ENCODE peak calls at places on chromosomes 6 and 20, in eight cellular contexts. V is GM23248; P is CD8-positive, alpha-beta T cell; H is IMR-90; O is iPS DF 6.9; L is effector memory CD4-positive, alpha-beta T cell; K is SJSA1; Z is fibroblast of lung. T is an unnamed sample.

GRCh38 chr6:48397887-48398286 is 286.9 kb upstream of the PTCHD4 start:
- DNase-seq in V (no peak), P (no peak), H (no peak), O (no peak), L (no peak), K (no peak), Z (no peak), T (no peak)

GRCh38 chr6:10951675-10952282 is 64.9 kb downstream of the SYCP2L start:
- DNase-seq in V (peak; percentile 78), P (no peak), H (peak; percentile 94), O (no peak), L (no peak), K (peak; percentile 91), Z (peak; percentile 74), T (no peak)

GRCh38 chr6:69145062-69145461 is 510.0 kb downstream of the ADGRB3 start:
- DNase-seq in V (no peak), P (no peak), H (no peak), O (no peak), L (no peak), K (no peak), Z (no peak), T (no peak)

GRCh38 chr20:17633850-17634500 is 48.1 kb downstream of the RRBP1 start:
- DNase-seq in V (no peak), P (no peak), H (no peak), O (no peak), L (no peak), K (no peak), Z (no peak), T (no peak)

GRCh38 chr6:144033816-144034540 is 25.9 kb upstream of the PLAGL1 start:
- DNase-seq in V (peak; percentile 94), P (no peak), H (peak; percentile 69), O (no peak), L (no peak), K (no peak), Z (peak; percentile 82), T (no peak)

GRCh38 chr6:164928041-164928321 is 381.4 kb downstream of the C6orf118 start:
- DNase-seq in V (peak; percentile 10), P (no peak), H (no peak), O (no peak), L (no peak), K (no peak), Z (no peak), T (no peak)

GRCh38 chr6:112332274-112332673 is 14.9 kb upstream of the RFPL4B start:
- DNase-seq in V (peak; percentile 77), P (no peak), H (peak; percentile 82), O (no peak), L (no peak), K (peak; percentile 34), Z (peak; percentile 65), T (no peak)

GRCh38 chr6:88982720-88983119 is 19.3 kb upstream of the RNGTT start:
- DNase-seq in V (peak; percentile 95), P (no peak), H (peak; percentile 79), O (no peak), L (no peak), K (peak; percentile 40), Z (peak; percentile 84), T (peak; percentile 47)

GRCh38 chr20:49037962-49038387 is 8.1 kb upstream of the CSE1L start:
- DNase-seq in V (peak; percentile 3), P (no peak), H (peak; percentile 4), O (no peak), L (no peak), K (peak; percentile 28), Z (peak; percentile 29), T (no peak)

GRCh38 chr6:12545837-12546658 is 170.5 kb upstream of the PHACTR1 start:
- DNase-seq in V (peak; percentile 76), P (no peak), H (peak; percentile 77), O (no peak), L (no peak), K (peak; percentile 73), Z (peak; percentile 94), T (no peak)

GRCh38 chr20:62501801-62502495 is 26.2 kb upstream of the GATA5 start:
- DNase-seq in V (peak; percentile 74), P (peak; percentile 45), H (peak; percentile 63), O (no peak), L (peak; percentile 44), K (peak; percentile 56), Z (peak; percentile 56), T (peak; percentile 23)

GRCh38 chr20:56249244-56249955 is 868 bp downstream of the MC3R start:
- DNase-seq in V (peak; percentile 30), P (no peak), H (no peak), O (no peak), L (no peak), K (no peak), Z (no peak), T (no peak)

GRCh38 chr6:30873137-30873640 is 11.1 kb upstream of the DDR1 start:
- DNase-seq in V (no peak), P (no peak), H (no peak), O (no peak), L (no peak), K (no peak), Z (no peak), T (no peak)
- H3K9me3 ChIP-seq in V (no peaks in the 10 kb centered on the region), P (peaks cover 7% of the 10 kb centered on the region), H (peaks cover 12% of the 10 kb centered on the region), O (peaks cover 1% of the 10 kb centered on the region), L (no peaks in the 10 kb centered on the region), K (peaks cover 15% of the 10 kb centered on the region), Z (no peaks in the 10 kb centered on the region), T (no peaks in the 10 kb centered on the region)

GRCh38 chr6:135402311-135402710 is 95.2 kb downstream of the AHI1 start:
- DNase-seq in V (no peak), P (no peak), H (no peak), O (no peak), L (no peak), K (no peak), Z (no peak), T (no peak)

GRCh38 chr6:135393289-135393688 is 104.3 kb downstream of the AHI1 start:
- DNase-seq in V (no peak), P (no peak), H (no peak), O (no peak), L (no peak), K (no peak), Z (no peak), T (no peak)

DNA sequence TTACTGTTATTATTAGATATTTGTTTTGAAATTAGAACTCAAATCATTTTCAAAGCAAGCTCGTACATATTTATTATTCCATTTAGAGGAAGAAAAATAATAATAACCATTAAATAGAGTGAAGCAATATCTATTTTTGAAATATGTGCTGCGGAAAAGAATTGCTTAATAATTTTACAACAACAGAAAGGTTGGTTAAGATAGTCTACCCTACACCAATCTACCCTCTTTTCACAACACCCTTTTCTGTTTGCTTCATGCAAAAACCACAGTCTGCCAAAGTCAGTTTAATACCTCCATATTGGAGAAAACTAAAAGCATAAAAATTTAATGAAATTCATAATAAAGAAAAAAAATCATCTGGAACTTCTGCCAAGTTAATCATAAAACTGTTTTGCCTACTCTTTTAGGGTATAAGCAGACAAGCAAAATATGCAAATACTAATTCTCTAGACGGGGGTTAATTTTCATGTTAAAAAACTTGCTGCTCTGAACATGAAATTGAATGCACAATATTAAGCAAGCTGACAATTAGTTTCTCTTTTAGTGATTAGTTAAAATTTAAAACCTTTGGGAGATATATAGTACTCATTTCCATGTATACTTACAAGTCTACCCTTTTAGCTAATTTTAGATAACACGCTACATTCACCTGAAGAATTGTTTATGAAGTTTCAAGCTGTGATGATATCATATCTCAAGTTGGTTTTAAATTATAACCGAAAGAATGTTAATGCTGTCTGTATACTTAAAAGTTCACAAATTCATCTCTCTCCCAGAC is 100.2 kb downstream of the AHI1 start:
- DNase-seq in V (no peak), P (no peak), H (no peak), O (no peak), L (no peak), K (no peak), Z (no peak), T (no peak)
- H3K27ac ChIP-seq in V (no peak overlapping the region), P (no peak overlapping the region), H (no peak overlapping the region), O (no peak overlapping the region), L (no peak overlapping the region), K (no peak overlapping the region), Z (no peak overlapping the region), T (no peak overlapping the region)

GRCh38 chr6:28981391-28981832 is 23.7 kb downstream of the ZNF311 start:
- DNase-seq in V (peak; percentile 66), P (peak; percentile 73), H (peak; percentile 59), O (no peak), L (peak; percentile 54), K (no peak), Z (peak; percentile 36), T (peak; percentile 84)
- H3K9me3 ChIP-seq in V (no peaks in the 10 kb centered on the region), P (no peaks in the 10 kb centered on the region), H (no peaks in the 10 kb centered on the region), O (no peaks in the 10 kb centered on the region), L (no peaks in the 10 kb centered on the region), K (no peaks in the 10 kb centered on the region), Z (no peaks in the 10 kb centered on the region), T (no peaks in the 10 kb centered on the region)

GRCh38 chr6:52984247-52984646 is 10.8 kb downstream of the GSTA4 start:
- DNase-seq in V (peak; percentile 9), P (peak; percentile 23), H (no peak), O (no peak), L (peak; percentile 19), K (peak; percentile 51), Z (peak; percentile 65), T (peak; percentile 67)
- H3K27ac ChIP-seq in V (no peak overlapping the region), P (no peak overlapping the region), H (no peak overlapping the region), O (no peak overlapping the region), L (no peak overlapping the region), K (no peak overlapping the region), Z (no peak overlapping the region), T (no peak overlapping the region)

GRCh38 chr6:168535711-168536110 is 94.7 kb downstream of the SMOC2 start:
- DNase-seq in V (no peak), P (no peak), H (no peak), O (no peak), L (no peak), K (no peak), Z (no peak), T (no peak)
- H3K9me3 ChIP-seq in V (no peaks in the 10 kb centered on the region), P (no peaks in the 10 kb centered on the region), H (peaks cover 47% of the 10 kb centered on the region), O (no peaks in the 10 kb centered on the region), L (no peaks in the 10 kb centered on the region), K (peaks cover 2% of the 10 kb centered on the region), Z (no peaks in the 10 kb centered on the region), T (no peaks in the 10 kb centered on the region)

DNA sequence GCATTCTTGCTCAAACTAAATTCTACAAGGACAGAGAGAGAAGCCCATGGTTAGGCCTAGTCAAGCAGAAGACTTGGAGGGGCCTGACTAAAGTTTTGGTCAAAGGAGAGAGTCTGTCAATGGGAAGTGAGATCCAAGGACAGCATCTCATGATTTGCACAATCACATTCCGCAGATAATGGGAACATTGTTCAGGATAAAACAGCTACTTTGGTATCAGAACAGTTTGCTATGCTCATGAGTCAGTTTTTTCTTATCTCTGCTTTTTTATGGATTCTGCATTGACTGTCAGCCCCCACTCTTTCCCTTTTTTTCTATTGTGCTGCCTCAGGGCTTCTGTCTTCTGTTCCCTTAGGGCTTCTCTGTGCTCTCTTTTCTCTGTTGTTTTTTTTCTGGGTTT is 28.6 kb downstream of the AKAP7 start:
- DNase-seq in V (peak; percentile 10), P (no peak), H (peak; percentile 41), O (no peak), L (no peak), K (no peak), Z (peak; percentile 64), T (no peak)
- H3K27ac ChIP-seq in V (no peak overlapping the region), P (no peak overlapping the region), H (no peak overlapping the region), O (no peak overlapping the region), L (no peak overlapping the region), K (no peak overlapping the region), Z (no peak overlapping the region), T (no peak overlapping the region)

GRCh38 chr6:26136321-26136720 is 49.1 kb downstream of the HFE start:
- DNase-seq in V (no peak), P (no peak), H (no peak), O (no peak), L (no peak), K (no peak), Z (no peak), T (no peak)
- H3K9me3 ChIP-seq in V (no peaks in the 10 kb centered on the region), P (no peaks in the 10 kb centered on the region), H (no peaks in the 10 kb centered on the region), O (no peaks in the 10 kb centered on the region), L (no peaks in the 10 kb centered on the region), K (no peaks in the 10 kb centered on the region), Z (no peaks in the 10 kb centered on the region), T (no peaks in the 10 kb centered on the region)

GRCh38 chr6:100452998-100453397 is 11.7 kb downstream of the SIM1 start:
- DNase-seq in V (no peak), P (no peak), H (no peak), O (no peak), L (no peak), K (no peak), Z (no peak), T (no peak)
- H3K27ac ChIP-seq in V (no peak overlapping the region), P (no peak overlapping the region), H (no peak overlapping the region), O (no peak overlapping the region), L (no peak overlapping the region), K (no peak overlapping the region), Z (no peak overlapping the region), T (no peak overlapping the region)